ENCODE peak calls at places on chromosomes 5 and 9, in seven cellular contexts. One of them, this sample, is unnamed.

GRCh38 chr5:72387985-72388384 is 67.8 kb downstream of the PTCD2 start:
- DNase-seq in IMR-90: peak
- DNase-seq in H1: no peak
- DNase-seq in HepG2: no peak
- DNase-seq in transverse colon: no peak
- DNase-seq in GM12891: no peak
- DNase-seq in heart left ventricle: no peak
- DNase-seq in this sample: no peak

GRCh38 chr9:98172604-98173003 is 19.8 kb downstream of the CORO2A start:
- DNase-seq in heart left ventricle: no peak
- DNase-seq in HepG2: peak
- DNase-seq in H1: no peak
- DNase-seq in GM12891: no peak
- DNase-seq in IMR-90: peak
- DNase-seq in transverse colon: no peak
- DNase-seq in this sample: no peak

GRCh38 chr5:83924171-83924570 is 203.5 kb upstream of the HAPLN1 start:
- DNase-seq in heart left ventricle: no peak
- DNase-seq in GM12891: no peak
- DNase-seq in transverse colon: no peak
- DNase-seq in H1: no peak
- DNase-seq in IMR-90: peak
- DNase-seq in HepG2: no peak
- DNase-seq in this sample: no peak

GRCh38 chr5:27494845-27495244 is 456.5 kb upstream of the CDH9 start:
- DNase-seq in GM12891: no peak
- DNase-seq in heart left ventricle: no peak
- DNase-seq in HepG2: no peak
- DNase-seq in IMR-90: no peak
- DNase-seq in transverse colon: no peak
- DNase-seq in H1: no peak
- DNase-seq in this sample: no peak

GRCh38 chr5:134524826-134525686 is at the start of gene JADE2:
- DNase-seq in GM12891: peak
- DNase-seq in IMR-90: peak
- DNase-seq in H1: no peak
- DNase-seq in heart left ventricle: peak
- DNase-seq in transverse colon: peak
- DNase-seq in HepG2: peak
- DNase-seq in this sample: peak

GRCh38 chr5:133824661-133825254 is 143.7 kb downstream of the C5orf15 start:
- DNase-seq in heart left ventricle: no peak
- DNase-seq in IMR-90: no peak
- DNase-seq in HepG2: no peak
- DNase-seq in transverse colon: no peak
- DNase-seq in H1: no peak
- DNase-seq in GM12891: peak
- DNase-seq in this sample: no peak

GRCh38 chr9:86045654-86046053 is 53.7 kb downstream of the GOLM1 start:
- DNase-seq in IMR-90: no peak
- DNase-seq in transverse colon: no peak
- DNase-seq in heart left ventricle: no peak
- DNase-seq in H1: no peak
- DNase-seq in GM12891: no peak
- DNase-seq in HepG2: no peak
- DNase-seq in this sample: no peak

GRCh38 chr5:61933787-61934626 is 372.0 kb upstream of the KIF2A start:
- DNase-seq in IMR-90: peak
- DNase-seq in transverse colon: peak
- DNase-seq in HepG2: peak
- DNase-seq in GM12891: no peak
- DNase-seq in H1: no peak
- DNase-seq in heart left ventricle: peak
- DNase-seq in this sample: peak

GRCh38 chr5:178123987-178124925 is 6.6 kb upstream of the RMND5B start:
- DNase-seq in heart left ventricle: no peak
- DNase-seq in HepG2: no peak
- DNase-seq in H1: no peak
- DNase-seq in IMR-90: no peak
- DNase-seq in GM12891: no peak
- DNase-seq in transverse colon: peak
- DNase-seq in this sample: no peak

GRCh38 chr5:74296685-74297084 is 343.8 kb downstream of the ENC1 start:
- DNase-seq in IMR-90: peak
- DNase-seq in GM12891: no peak
- DNase-seq in transverse colon: no peak
- DNase-seq in H1: no peak
- DNase-seq in heart left ventricle: no peak
- DNase-seq in HepG2: no peak
- DNase-seq in this sample: no peak

GRCh38 chr5:77630246-77631165 is 8.0 kb downstream of the OTP start:
- DNase-seq in IMR-90: no peak
- DNase-seq in GM12891: peak
- DNase-seq in transverse colon: peak
- DNase-seq in H1: no peak
- DNase-seq in HepG2: peak
- DNase-seq in heart left ventricle: no peak
- DNase-seq in this sample: peak

GRCh38 chr5:16520806-16521205 is 55.2 kb upstream of the ZNF622 start:
- DNase-seq in HepG2: no peak
- DNase-seq in H1: no peak
- DNase-seq in heart left ventricle: no peak
- DNase-seq in transverse colon: peak
- DNase-seq in GM12891: no peak
- DNase-seq in IMR-90: no peak
- DNase-seq in this sample: no peak

GRCh38 chr5:6634327-6634713 is 1.1 kb downstream of the SRD5A1 start:
- DNase-seq in transverse colon: no peak
- DNase-seq in HepG2: no peak
- DNase-seq in IMR-90: no peak
- DNase-seq in H1: no peak
- DNase-seq in GM12891: peak
- DNase-seq in heart left ventricle: no peak
- DNase-seq in this sample: peak

GRCh38 chr5:159504857-159505304 is 174.6 kb upstream of the IL12B start:
- DNase-seq in GM12891: no peak
- DNase-seq in H1: no peak
- DNase-seq in IMR-90: peak
- DNase-seq in transverse colon: no peak
- DNase-seq in heart left ventricle: peak
- DNase-seq in HepG2: no peak
- DNase-seq in this sample: no peak

GRCh38 chr9:127517620-127518019 is 66.3 kb downstream of the LRSAM1 start:
- DNase-seq in HepG2: no peak
- DNase-seq in IMR-90: no peak
- DNase-seq in transverse colon: no peak
- DNase-seq in heart left ventricle: no peak
- DNase-seq in GM12891: no peak
- DNase-seq in H1: no peak
- DNase-seq in this sample: no peak

GRCh38 chr5:10056228-10056760 is 193.4 kb downstream of the ATPSCKMT start:
- DNase-seq in GM12891: no peak
- DNase-seq in heart left ventricle: no peak
- DNase-seq in transverse colon: no peak
- DNase-seq in H1: no peak
- DNase-seq in HepG2: no peak
- DNase-seq in IMR-90: no peak
- DNase-seq in this sample: no peak

GRCh38 chr9:89037325-89037724 is 46.1 kb downstream of the S1PR3 start:
- DNase-seq in HepG2: no peak
- DNase-seq in IMR-90: no peak
- DNase-seq in GM12891: no peak
- DNase-seq in H1: no peak
- DNase-seq in transverse colon: no peak
- DNase-seq in heart left ventricle: no peak
- DNase-seq in this sample: no peak
- TF ChIP-seq POLR2A in HepG2: no peak
- TF ChIP-seq POLR2A in IMR-90: no peak
- TF ChIP-seq POLR2A in GM12891: no peak
- TF ChIP-seq POLR2A in H1: no peak
- TF ChIP-seq POLR2A in transverse colon: no peak
- TF ChIP-seq POLR2A in heart left ventricle: no peak
- TF ChIP-seq POLR2A in this sample: no peak

DNA sequence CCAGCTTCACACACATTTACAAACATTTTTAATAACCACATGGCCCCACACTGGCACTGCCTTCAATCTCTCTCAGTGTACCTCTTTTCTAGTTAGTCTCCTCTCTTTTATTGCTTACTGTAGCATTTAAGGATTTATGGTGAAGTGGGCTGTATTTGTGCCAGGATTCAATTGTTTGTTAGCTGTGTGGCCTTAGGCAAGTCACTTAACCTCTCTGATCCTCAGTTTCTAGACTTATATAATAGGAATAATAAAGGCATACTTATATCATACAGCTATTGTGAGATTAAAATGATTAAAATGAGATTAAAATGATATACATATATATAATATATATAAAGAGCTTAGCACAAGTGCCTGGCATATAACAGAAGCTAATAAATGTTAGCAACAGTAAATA is 6.4 kb downstream of the SH3RF2 start:
- DNase-seq in HepG2: no peak
- DNase-seq in H1: no peak
- DNase-seq in transverse colon: no peak
- DNase-seq in heart left ventricle: no peak
- DNase-seq in GM12891: no peak
- DNase-seq in IMR-90: no peak
- DNase-seq in this sample: no peak
- TF ChIP-seq POLR2A in HepG2: no peak
- TF ChIP-seq POLR2A in H1: no peak
- TF ChIP-seq POLR2A in transverse colon: no peak
- TF ChIP-seq POLR2A in heart left ventricle: no peak
- TF ChIP-seq POLR2A in GM12891: no peak
- TF ChIP-seq POLR2A in IMR-90: no peak
- TF ChIP-seq POLR2A in this sample: no peak

GRCh38 chr9:100352201-100352726 is 478 bp downstream of the TEX10 start:
- DNase-seq in transverse colon: peak
- DNase-seq in heart left ventricle: peak
- DNase-seq in IMR-90: peak
- DNase-seq in H1: no peak
- DNase-seq in HepG2: no peak
- DNase-seq in GM12891: peak
- DNase-seq in this sample: peak

GRCh38 chr9:100355561-100355960 is 2.8 kb upstream of the TEX10 start:
- DNase-seq in H1: no peak
- DNase-seq in HepG2: no peak
- DNase-seq in GM12891: no peak
- DNase-seq in transverse colon: no peak
- DNase-seq in heart left ventricle: no peak
- DNase-seq in IMR-90: no peak
- DNase-seq in this sample: no peak

GRCh38 chr9:100354121-100354800 is 1.5 kb upstream of the TEX10 start:
- DNase-seq in GM12891: no peak
- DNase-seq in heart left ventricle: no peak
- DNase-seq in H1: no peak
- DNase-seq in HepG2: no peak
- DNase-seq in IMR-90: no peak
- DNase-seq in transverse colon: no peak
- DNase-seq in this sample: peak

GRCh38 chr9:100351508-100351907 is 1.2 kb downstream of the TEX10 start:
- DNase-seq in H1: no peak
- DNase-seq in GM12891: no peak
- DNase-seq in IMR-90: no peak
- DNase-seq in transverse colon: no peak
- DNase-seq in HepG2: no peak
- DNase-seq in heart left ventricle: no peak
- DNase-seq in this sample: no peak

GRCh38 chr9:100352727-100353505 is at the start of gene TEX10:
- DNase-seq in GM12891: peak
- DNase-seq in transverse colon: peak
- DNase-seq in HepG2: peak
- DNase-seq in IMR-90: peak
- DNase-seq in H1: peak
- DNase-seq in heart left ventricle: peak
- DNase-seq in this sample: peak
- TF ChIP-seq POLR2A in GM12891: peak
- TF ChIP-seq POLR2A in transverse colon: peak
- TF ChIP-seq POLR2A in HepG2: peak
- TF ChIP-seq POLR2A in IMR-90: peak
- TF ChIP-seq POLR2A in H1: peak
- TF ChIP-seq POLR2A in heart left ventricle: peak
- TF ChIP-seq POLR2A in this sample: peak

DNA sequence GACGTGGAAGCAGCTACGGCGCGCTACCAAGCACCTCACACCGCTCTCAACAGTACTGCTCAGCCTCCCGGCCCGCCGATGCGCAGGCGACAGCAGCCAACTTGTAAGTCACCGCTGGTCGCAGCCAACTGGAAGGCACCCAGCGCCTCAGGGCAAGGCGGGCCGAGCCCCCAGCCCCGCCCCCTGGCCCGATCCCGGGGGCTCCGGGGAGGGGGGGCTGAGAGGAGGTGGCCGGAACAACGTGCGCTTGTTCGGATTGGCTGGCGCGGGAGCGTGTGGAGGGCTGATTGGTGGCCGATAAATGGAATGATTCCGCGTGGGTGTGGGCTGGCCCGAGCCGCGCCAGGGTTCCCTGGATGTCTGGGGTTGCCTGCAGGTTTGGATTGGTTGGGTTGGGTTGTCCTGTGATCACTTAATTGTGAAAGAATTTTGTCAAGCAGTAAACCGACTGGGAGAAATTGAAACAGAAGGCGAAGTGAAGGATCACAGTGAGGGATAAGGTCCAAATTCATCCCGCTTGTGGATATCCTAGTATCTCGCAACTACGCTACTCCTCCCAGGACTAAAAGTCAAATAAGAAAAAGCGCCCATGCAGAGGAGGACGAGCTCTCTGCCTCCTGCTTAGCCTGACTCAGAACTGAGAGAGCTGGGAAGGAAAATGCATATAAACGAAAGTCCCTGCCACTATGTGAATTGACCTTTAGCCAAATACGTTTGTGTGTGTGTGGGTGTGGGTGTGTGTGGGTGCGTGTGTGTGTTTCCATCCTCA is at the start of gene STARD4:
- DNase-seq in GM12891: peak
- DNase-seq in heart left ventricle: peak
- DNase-seq in transverse colon: peak
- DNase-seq in HepG2: peak
- DNase-seq in H1: peak
- DNase-seq in IMR-90: peak
- DNase-seq in this sample: peak
- TF ChIP-seq POLR2A in GM12891: peak
- TF ChIP-seq POLR2A in heart left ventricle: peak
- TF ChIP-seq POLR2A in transverse colon: peak
- TF ChIP-seq POLR2A in HepG2: peak
- TF ChIP-seq POLR2A in H1: peak
- TF ChIP-seq POLR2A in IMR-90: peak
- TF ChIP-seq POLR2A in this sample: peak